ENCODE peak calls at places on chromosomes 6 and 20, in five cellular contexts. Z is iris pigment epithelial cell; T is mammary epithelial cell; B is activated CD4-positive, alpha-beta memory T cell treated with anti-CD3 and anti-CD28 coated beads, Interleukin-2, amount 10 ng/mL, durations not matched to agents 7 days and 5 days; L is NCI-H774. G is an unnamed sample.

GRCh38 chr6:25620391-25620790 is 31.6 kb upstream of the SCGN start:
- DNase-seq in Z (no peak), B (no peak), T (no peak), L (no peak), G (no peak)

GRCh38 chr6:5866547-5867051 is 140.1 kb downstream of the NRN1 start:
- DNase-seq in B (peak), T (peak), L (peak), Z (peak), G (peak)

GRCh38 chr6:123838612-123839279 is 35.1 kb downstream of the NKAIN2 start:
- DNase-seq in T (no peak), B (no peak), L (no peak), Z (no peak), G (peak)

GRCh38 chr6:74510878-74511277 is 695.0 kb downstream of the COL12A1 start:
- DNase-seq in T (peak), Z (peak), B (no peak), L (no peak), G (no peak)

GRCh38 chr6:138115877-138116660 is 8.8 kb upstream of the PERP start:
- DNase-seq in T (peak), L (peak), B (peak), Z (peak), G (no peak)

GRCh38 chr20:23640018-23640872 is 2.5 kb upstream of the CST3 start:
- DNase-seq in B (no peak), Z (no peak), T (no peak), L (no peak), G (no peak)

GRCh38 chr6:39892490-39893129 is 41.7 kb downstream of the MOCS1 start:
- DNase-seq in B (peak), L (peak), Z (peak), T (peak), G (peak)

GRCh38 chr20:22382742-22383141 is 201.6 kb downstream of the FOXA2 start:
- DNase-seq in Z (peak), T (peak), L (no peak), B (no peak), G (no peak)

GRCh38 chr6:131819507-131820228 is 11.8 kb downstream of the ENPP1 start:
- DNase-seq in T (peak), B (no peak), Z (peak), L (no peak), G (no peak)

GRCh38 chr6:124854338-124854922 is 107.8 kb upstream of the RNF217 start:
- DNase-seq in L (peak), B (no peak), T (no peak), Z (no peak), G (no peak)

GRCh38 chr6:33692760-33693158 is 18.7 kb downstream of the UQCC2 start:
- DNase-seq in B (peak), T (no peak), L (no peak), Z (peak), G (no peak)

GRCh38 chr6:28922841-28923317 is 906 bp downstream of the TRIM27 start:
- DNase-seq in L (no peak), T (peak), B (peak), Z (peak), G (no peak)

GRCh38 chr6:138844203-138844602 is 48.3 kb downstream of the ECT2L start:
- DNase-seq in T (no peak), L (no peak), B (no peak), Z (peak), G (no peak)

GRCh38 chr20:46433051-46433450 is 26.6 kb upstream of the ELMO2 start:
- DNase-seq in L (no peak), Z (no peak), T (peak), B (no peak), G (no peak)

GRCh38 chr6:141744194-141744925 is 388.4 kb upstream of the GJE1 start:
- DNase-seq in T (no peak), L (no peak), B (no peak), Z (peak), G (no peak)

GRCh38 chr6:81547149-81547548 is 205.3 kb downstream of the TENT5A start:
- DNase-seq in T (no peak), B (no peak), L (no peak), Z (no peak), G (no peak)

GRCh38 chr6:158654960-158655485 is 5.2 kb downstream of the SYTL3 start:
- DNase-seq in L (no peak), T (no peak), B (no peak), Z (peak), G (no peak)

GRCh38 chr20:37319120-37319717 is 26.7 kb upstream of the SRC start:
- DNase-seq in L (no peak), B (no peak), T (no peak), Z (peak), G (no peak)

GRCh38 chr20:63085087-63085861 is 78.5 kb upstream of the BHLHE23 start:
- DNase-seq in Z (no peak), T (no peak), B (no peak), L (no peak), G (no peak)

GRCh38 chr20:36102809-36103596 is 51.5 kb upstream of the EPB41L1 start:
- DNase-seq in T (no peak), B (no peak), Z (no peak), L (no peak), G (no peak)

GRCh38 chr6:37473364-37474095 is 26.2 kb downstream of the CCDC167 start:
- DNase-seq in Z (peak), L (no peak), T (peak), B (no peak), G (no peak)

GRCh38 chr20:24610341-24611115 is 141.1 kb downstream of the SYNDIG1 start:
- DNase-seq in L (no peak), Z (peak), B (no peak), T (peak), G (no peak)

GRCh38 chr6:36838896-36839818 is at the start of gene CPNE5:
- DNase-seq in T (no peak), L (no peak), B (no peak), Z (no peak), G (no peak)

GRCh38 chr20:58017237-58017969 is 211.1 kb downstream of the ANKRD60 start:
- DNase-seq in L (no peak), T (peak), B (no peak), Z (peak), G (no peak)

GRCh38 chr6:24775520-24776058 is 852 bp downstream of the GMNN start:
- DNase-seq in L (no peak), Z (peak), T (peak), B (peak), G (no peak)

GRCh38 chr20:34163316-34163715 is 51.3 kb upstream of the EIF2S2 start:
- DNase-seq in B (no peak), L (peak), T (no peak), Z (no peak), G (no peak)

GRCh38 chr6:1208876-1209275 is 103.0 kb upstream of the FOXQ1 start:
- DNase-seq in B (no peak), Z (peak), L (no peak), T (peak), G (no peak)

GRCh38 chr6:11972806-11973205 is 39.3 kb upstream of the HIVEP1 start:
- DNase-seq in T (no peak), Z (peak), L (no peak), B (no peak), G (no peak)

GRCh38 chr6:33962186-33962585 is 158.4 kb upstream of the MLN start:
- DNase-seq in B (no peak), L (no peak), Z (no peak), T (peak), G (no peak)

GRCh38 chr6:141482773-141483172 is 650.0 kb upstream of the GJE1 start:
- DNase-seq in T (no peak), B (no peak), Z (peak), L (peak), G (no peak)

GRCh38 chr6:21381336-21381963 is 212.1 kb upstream of the SOX4 start:
- DNase-seq in B (no peak), Z (peak), T (no peak), L (no peak), G (no peak)

GRCh38 chr6:138346302-138347195 is 31.2 kb upstream of the SMIM28 start:
- DNase-seq in Z (peak), B (no peak), T (peak), L (no peak), G (no peak)

GRCh38 chr6:109322825-109323580 is 59.3 kb downstream of the CD164 start:
- DNase-seq in B (no peak), T (peak), Z (no peak), L (no peak), G (no peak)